ENCODE peak calls at places on chromosomes 4 and X, in four cellular contexts. S is HepG2, O is GM12878, P is H1. L is an unnamed sample.
A peak's percentile ranks its signal among the peaks of the same experiment; 100 is the strongest.

GRCh38 chr4:7817877-7818675 is 121.6 kb downstream of the AFAP1 start:
- DNase-seq in S (no peak), O (no peak), P (no peak), L (no peak)

GRCh38 chrX:86133761-86134160 is 14.5 kb upstream of the DACH2 start:
- DNase-seq in S (no peak), O (no peak), P (no peak), L (no peak)

GRCh38 chr4:6270691-6271121 is 1.1 kb downstream of the WFS1 start:
- DNase-seq in S (no peak), O (no peak), P (no peak), L (no peak)

GRCh38 chr4:146033149-146033548 is 94.5 kb upstream of the ZNF827 start:
- DNase-seq in S (peak; percentile 6), O (no peak), P (no peak), L (no peak)

GRCh38 chr4:61359301-61359700 is 159.2 kb downstream of the ADGRL3 start:
- DNase-seq in S (no peak), O (no peak), P (no peak), L (no peak)

GRCh38 chrX:151713859-151714258 is 2.0 kb upstream of the FATE1 start:
- DNase-seq in S (peak; percentile 0), O (no peak), P (peak; percentile 63), L (peak; percentile 53)

GRCh38 chr4:73721419-73721818 is 18.9 kb upstream of the CXCL8 start:
- DNase-seq in S (no peak), O (no peak), P (no peak), L (no peak)

GRCh38 chrX:17605676-17606075 is 131.6 kb upstream of the SCML1 start:
- DNase-seq in S (no peak), O (no peak), P (no peak), L (no peak)

GRCh38 chr4:185657699-185658098 is 122.4 kb upstream of the PDLIM3 start:
- DNase-seq in S (no peak), O (no peak), P (no peak), L (no peak)

GRCh38 chr4:86032476-86033022 is 327.3 kb downstream of the MAPK10 start:
- DNase-seq in S (no peak), O (no peak), P (no peak), L (no peak)

GRCh38 chr4:212438-213174 is 88.3 kb downstream of the ZNF718 start:
- DNase-seq in S (no peak), O (no peak), P (peak; percentile 73), L (peak; percentile 43)

GRCh38 chrX:139932901-139933796 is at the start of gene ATP11C:
- DNase-seq in S (peak; percentile 70), O (peak; percentile 46), P (peak; percentile 73), L (peak; percentile 82)

GRCh38 chr4:41550308-41550707 is 12.4 kb downstream of the LIMCH1 start:
- DNase-seq in S (no peak), O (no peak), P (no peak), L (no peak)
- TF ChIP-seq KDM1A in S (no peak), O (no peak), P (no peak), L (no peak)

GRCh38 chrX:69152398-69152797 is 12.9 kb downstream of the PJA1 start:
- DNase-seq in S (peak; percentile 21), O (no peak), P (no peak), L (no peak)
- TF ChIP-seq ZNF274 in S (no peak), O (no peak), P (no peak), L (no peak)

GRCh38 chr4:111011458-111011857 is 388.6 kb upstream of the PITX2 start:
- DNase-seq in S (no peak), O (no peak), P (no peak), L (no peak)
- TF ChIP-seq KDM1A in S (no peak), O (no peak), P (no peak), L (no peak)

GRCh38 chr4:99825272-99825671 is 8.6 kb downstream of the DAPP1 start:
- DNase-seq in S (no peak), O (no peak), P (no peak), L (no peak)

GRCh38 chr4:99827857-99828256 is 11.2 kb downstream of the DAPP1 start:
- DNase-seq in S (no peak), O (no peak), P (no peak), L (no peak)

GRCh38 chr4:99828477-99828876 is 11.8 kb downstream of the DAPP1 start:
- DNase-seq in S (no peak), O (no peak), P (no peak), L (no peak)

GRCh38 chr4:99824070-99824599 is 7.5 kb downstream of the DAPP1 start:
- DNase-seq in S (no peak), O (no peak), P (no peak), L (no peak)

GRCh38 chr4:99826016-99826415 is 9.4 kb downstream of the DAPP1 start:
- DNase-seq in S (no peak), O (no peak), P (no peak), L (no peak)
- TF ChIP-seq ZNF274 in S (no peak), O (no peak), P (no peak), L (no peak)

DNA sequence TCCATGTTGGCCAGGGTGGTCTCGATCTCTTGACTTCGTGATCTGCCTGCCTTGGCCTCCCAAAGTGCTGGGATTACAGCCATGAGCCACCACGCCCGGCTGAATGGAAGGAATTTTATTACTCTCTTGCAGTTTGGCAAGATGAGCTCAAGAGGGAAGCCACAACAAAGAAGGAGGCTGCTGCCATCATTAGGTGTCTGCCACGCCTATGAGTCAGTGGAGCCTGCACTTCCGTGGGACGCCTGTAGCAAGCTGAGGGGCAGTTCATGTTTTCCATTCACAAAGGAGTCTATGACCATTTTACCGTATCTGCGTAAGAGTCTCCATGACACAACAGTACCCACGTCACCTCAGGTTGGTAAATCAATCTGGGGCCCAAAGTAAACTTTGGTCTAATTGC is 51.2 kb upstream of the CHRNA9 start:
- DNase-seq in S (no peak), O (no peak), P (no peak), L (peak; percentile 30)
- TF ChIP-seq KDM1A in S (no peak), O (no peak), P (no peak), L (no peak)

GRCh38 chrX:44228621-44229020 is 114.9 kb downstream of the EFHC2 start:
- DNase-seq in S (no peak), O (no peak), P (no peak), L (no peak)
- TF ChIP-seq ZNF274 in S (no peak), O (no peak), P (no peak), L (no peak)

DNA sequence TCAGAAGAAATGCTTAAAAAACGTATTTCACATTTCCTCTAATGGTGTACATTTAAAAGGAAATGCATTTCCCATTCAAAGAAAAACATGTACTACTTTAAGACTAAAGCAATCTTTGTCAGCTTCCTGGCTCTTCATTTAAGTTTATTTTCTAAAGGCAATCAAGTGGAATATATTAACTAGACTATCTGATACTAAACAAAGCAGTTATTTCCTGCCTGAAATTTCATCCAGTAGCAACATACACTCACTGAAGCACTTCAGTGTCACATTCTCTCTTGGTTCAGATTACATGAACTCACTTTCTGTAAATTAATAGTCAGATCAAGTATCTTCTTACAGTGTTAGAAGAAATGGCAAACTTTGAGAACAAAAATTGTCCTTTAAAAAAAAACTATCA is 42.5 kb downstream of the LRBA start:
- DNase-seq in S (no peak), O (no peak), P (no peak), L (no peak)
- TF ChIP-seq KDM1A in S (no peak), O (no peak), P (no peak), L (no peak)